ENCODE peak calls at places on chromosomes 13 and 19, in eight cellular contexts. T, N, C, P, O, L, K and J are unnamed samples.

GRCh38 chr13:114130708-114131580 is 1.5 kb downstream of the RASA3 start:
- DNase-seq in O (peak), L (peak), P (peak), K (no peak), N (peak), T (peak), C (peak), J (no peak)

GRCh38 chr19:30479231-30479630 is 107.0 kb downstream of the ZNF536 start:
- DNase-seq in L (peak), P (no peak), T (peak), C (no peak), K (no peak), N (no peak), O (no peak), J (no peak)

GRCh38 chr13:48487968-48488367 is 44.9 kb downstream of the RCBTB2 start:
- DNase-seq in K (no peak), P (no peak), C (no peak), L (no peak), O (no peak), N (no peak), T (no peak), J (no peak)

GRCh38 chr19:53659292-53659691 is 27.5 kb downstream of the DPRX start:
- DNase-seq in O (no peak), L (peak), T (peak), N (peak), P (peak), K (no peak), C (peak), J (no peak)

GRCh38 chr19:55373993-55374757 is 2.5 kb upstream of the TMEM190 start:
- DNase-seq in N (peak), T (peak), P (no peak), O (no peak), C (no peak), L (no peak), K (no peak), J (no peak)

GRCh38 chr19:21848706-21849105 is 12.7 kb upstream of the ZNF43 start:
- DNase-seq in N (no peak), L (no peak), K (no peak), O (no peak), T (no peak), C (no peak), P (peak), J (no peak)

GRCh38 chr19:51227324-51227723 is 2.4 kb downstream of the CD33 start:
- DNase-seq in O (no peak), C (no peak), N (no peak), K (no peak), L (no peak), P (no peak), T (no peak), J (no peak)

GRCh38 chr13:95643814-95644598 is 500 bp downstream of the DZIP1 start:
- DNase-seq in N (peak), O (no peak), C (peak), T (peak), K (no peak), P (no peak), L (peak), J (no peak)

GRCh38 chr19:27750697-27751391 is 1462.1 kb downstream of the UQCRFS1 start:
- DNase-seq in P (no peak), O (no peak), L (no peak), T (no peak), K (no peak), N (no peak), C (no peak), J (no peak)

GRCh38 chr19:30467239-30467638 is 95.1 kb downstream of the ZNF536 start:
- DNase-seq in T (no peak), C (no peak), O (no peak), P (no peak), L (no peak), N (no peak), K (no peak), J (no peak)

GRCh38 chr13:113648218-113648615 is 9.8 kb downstream of the ATP4B start:
- DNase-seq in L (no peak), N (no peak), O (no peak), K (no peak), T (no peak), P (no peak), C (no peak), J (no peak)

GRCh38 chr13:46165485-46166220 is 16.3 kb downstream of the LCP1 start:
- DNase-seq in P (peak), L (no peak), T (no peak), C (no peak), K (no peak), N (no peak), O (peak), J (peak)

DNA sequence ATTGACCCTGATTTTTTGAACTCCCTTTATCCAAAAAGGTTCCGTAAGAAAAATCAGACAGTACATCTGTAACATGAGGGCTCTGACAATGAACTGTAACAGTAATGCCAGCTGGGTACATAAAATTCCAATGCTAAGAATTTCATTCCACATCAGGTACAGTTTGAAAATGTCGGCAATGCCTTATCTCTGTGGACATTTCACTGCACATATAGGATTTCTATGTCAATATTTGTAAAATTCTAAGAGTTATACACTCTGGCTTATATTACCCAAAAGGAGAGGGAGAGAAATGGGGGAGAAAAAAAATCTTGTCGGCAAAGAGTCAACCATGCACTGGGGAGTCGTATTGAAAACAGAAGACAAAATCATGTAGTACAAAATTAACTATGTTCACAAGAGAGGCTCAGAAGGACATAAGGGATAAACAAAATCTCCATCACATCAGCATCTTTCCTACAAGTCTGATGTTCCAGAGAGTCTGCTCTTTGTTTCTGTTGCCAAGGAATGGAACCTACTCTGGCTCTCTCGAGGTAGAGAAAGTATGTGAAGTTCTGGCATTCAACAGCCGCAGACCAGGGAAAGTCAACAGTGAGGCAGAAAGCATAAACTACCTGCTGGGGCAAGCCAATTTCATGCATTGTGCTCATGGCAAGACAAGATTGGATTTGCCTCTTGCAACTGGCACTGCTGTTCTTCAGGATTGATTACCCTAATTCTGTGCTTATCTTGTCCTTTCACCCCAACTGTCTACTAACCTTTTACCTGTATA is 72.3 kb downstream of the STARD13 start:
- DNase-seq in O (no peak), P (no peak), T (no peak), C (peak), K (no peak), L (no peak), N (peak), J (no peak)
- H3K27ac ChIP-seq in O (no peak), P (no peak), T (peak), C (peak), K (no peak), L (peak), N (no peak), J (no peak)

DNA sequence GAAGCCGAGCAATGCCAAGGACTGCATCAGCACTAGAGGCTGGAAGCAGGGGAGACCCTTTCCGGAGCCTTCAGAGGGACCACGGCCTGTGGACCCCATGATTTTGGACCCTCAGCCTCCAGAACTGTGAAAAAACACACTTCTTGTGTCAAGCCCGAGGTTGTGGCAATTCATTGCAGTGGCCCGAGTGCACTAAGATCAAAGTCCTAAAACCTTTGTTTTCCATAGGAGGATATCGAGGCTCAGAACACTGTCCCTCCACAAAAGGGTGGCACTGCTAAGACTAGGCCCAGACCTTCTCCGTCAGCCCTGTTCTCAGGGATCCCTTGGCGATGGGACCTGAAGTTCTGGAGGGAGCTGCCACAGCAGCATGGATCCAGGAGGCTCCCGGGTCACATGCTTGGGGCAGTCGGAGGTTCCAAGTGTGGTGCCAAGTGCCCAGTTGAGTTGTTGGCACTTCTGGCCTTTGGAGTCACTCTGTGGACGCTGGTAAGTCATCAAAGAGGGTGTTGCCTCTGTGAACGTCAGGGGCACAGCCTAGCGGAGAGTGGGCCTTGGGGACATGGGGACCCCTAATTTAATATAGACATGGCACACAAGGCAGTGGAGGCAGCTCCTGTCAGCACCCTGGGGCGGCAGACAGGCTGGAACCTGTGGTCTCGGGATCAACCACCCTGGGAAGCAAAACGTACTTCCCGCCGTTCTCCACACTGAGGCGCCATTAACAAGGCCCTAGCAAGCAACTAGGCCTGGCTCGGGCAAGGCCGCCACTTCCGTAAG is 199.2 kb downstream of the COL4A1 start:
- DNase-seq in O (no peak), K (no peak), C (peak), L (no peak), N (peak), P (no peak), T (peak), J (no peak)
- TF ChIP-seq CTCF in O (no peak), K (no peak), C (peak), L (no peak), N (peak), P (peak), T (peak), J (no peak)

GRCh38 chr13:28049880-28050871 is 50.2 kb downstream of the FLT3 start:
- DNase-seq in O (no peak), K (no peak), C (peak), T (no peak), L (no peak), N (no peak), P (no peak), J (no peak)
- TF ChIP-seq EZH2phosphoT487 in O (no peak), K (no peak), C (no peak), T (no peak), L (no peak), N (no peak), P (no peak), J (no peak)

DNA sequence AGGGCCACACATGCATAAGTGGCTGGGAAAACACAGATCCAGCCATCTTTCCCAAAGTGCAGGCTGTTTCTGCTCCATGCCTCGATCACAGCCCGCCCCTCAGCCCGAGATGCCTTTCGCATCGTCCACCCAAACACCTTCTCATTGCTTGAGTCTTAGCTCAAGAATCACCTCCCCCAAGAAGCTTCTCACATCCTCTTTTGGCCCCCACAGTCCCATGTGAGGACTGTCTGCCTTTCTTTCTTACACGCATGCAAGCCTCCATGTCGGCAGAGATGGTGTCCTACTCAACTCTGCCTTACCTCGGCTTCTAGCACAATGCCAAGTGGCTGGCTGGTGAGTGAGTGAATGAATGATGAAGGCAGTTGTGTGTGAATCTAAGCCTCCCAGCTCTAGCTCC is 18.1 kb upstream of the GSX1 start:
- DNase-seq in K (no peak), P (no peak), N (no peak), L (no peak), C (no peak), O (no peak), T (no peak), J (peak)
- H3K27ac ChIP-seq in K (no peak), P (no peak), N (no peak), L (no peak), C (no peak), O (no peak), T (no peak), J (no peak)

GRCh38 chr19:39110263-39110967 is 15.2 kb upstream of the PAK4 start:
- DNase-seq in L (peak), T (peak), N (peak), P (peak), O (peak), K (peak), C (peak), J (peak)
- TF ChIP-seq CTCF in L (peak), T (peak), N (peak), P (peak), O (peak), K (peak), C (peak), J (peak)

GRCh38 chr19:808176-808741 is 11.0 kb downstream of the PTBP1 start:
- DNase-seq in L (no peak), O (no peak), P (no peak), C (no peak), T (peak), N (no peak), K (no peak), J (no peak)
- TF ChIP-seq EZH2phosphoT487 in L (no peak), O (no peak), P (no peak), C (no peak), T (no peak), N (no peak), K (no peak), J (no peak)

DNA sequence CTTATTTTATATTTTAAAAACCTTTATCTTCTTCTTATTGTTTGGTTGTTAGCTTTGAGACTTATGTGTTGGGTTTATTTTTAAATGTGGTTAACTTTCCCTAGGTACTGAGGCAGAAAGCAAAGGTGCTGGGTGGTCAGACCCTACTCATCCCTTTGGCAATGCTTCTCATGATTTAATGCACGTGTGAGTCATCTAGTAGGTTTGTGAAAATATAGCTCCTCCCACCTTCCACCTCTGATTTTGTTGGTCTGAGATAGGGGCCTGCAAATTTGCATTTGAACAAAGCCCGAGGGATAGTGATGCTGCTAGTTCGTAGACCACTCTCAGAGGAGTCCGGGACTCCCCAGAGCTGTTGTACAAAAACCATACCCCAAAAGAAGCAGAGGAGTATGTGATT is 771.3 kb upstream of the ARGLU1 start:
- DNase-seq in N (no peak), L (no peak), P (peak), O (no peak), C (peak), T (no peak), K (no peak), J (no peak)
- H3K27ac ChIP-seq in N (no peak), L (no peak), P (no peak), O (no peak), C (no peak), T (no peak), K (no peak), J (no peak)

GRCh38 chr19:46885411-46885810 is 24.6 kb downstream of the ARHGAP35 start:
- DNase-seq in O (no peak), K (no peak), L (no peak), P (no peak), C (no peak), N (no peak), T (no peak), J (no peak)
- TF ChIP-seq CTCF in O (no peak), K (no peak), L (no peak), P (no peak), C (no peak), N (no peak), T (no peak), J (no peak)